ENCODE peak calls at places on chromosomes 5 and 9, in ten cellular contexts. T, I, R, Y, O, F, M, A, N and S are unnamed samples.
A peak's percentile ranks its signal among the peaks of the same experiment; 100 is the strongest.

GRCh38 chr5:132762246-132763000 is 14.6 kb downstream of the SEPTIN8 start:
- DNase-seq in A (no peak), N (no peak), T (no peak), O (no peak), F (no peak), R (no peak), Y (no peak), I (no peak), M (no peak), S (no peak)

GRCh38 chr9:86275962-86276361 is 6.4 kb downstream of the ISCA1 start:
- DNase-seq in M (no peak), O (no peak), R (no peak), I (no peak), F (no peak), T (peak; percentile 9), N (peak; percentile 28), A (no peak), Y (peak; percentile 7), S (no peak)

GRCh38 chr5:64074533-64074932 is 91.1 kb upstream of the RNF180 start:
- DNase-seq in T (peak; percentile 16), R (no peak), O (no peak), Y (peak; percentile 21), F (no peak), A (no peak), I (no peak), M (no peak), N (peak; percentile 36), S (peak; percentile 76)

GRCh38 chr5:115549154-115549553 is 4.6 kb upstream of the FEM1C start:
- DNase-seq in M (no peak), I (no peak), R (no peak), Y (no peak), F (no peak), A (no peak), O (no peak), N (no peak), T (peak; percentile 40), S (peak; percentile 28)

GRCh38 chr5:168752012-168752411 is 172.8 kb upstream of the PANK3 start:
- DNase-seq in O (no peak), M (no peak), N (no peak), Y (no peak), A (no peak), T (no peak), I (no peak), R (no peak), F (no peak), S (no peak)

GRCh38 chr9:110921705-110922104 is 116.6 kb downstream of the LPAR1 start:
- DNase-seq in M (no peak), Y (no peak), O (no peak), A (no peak), N (no peak), T (peak; percentile 21), I (no peak), F (no peak), R (no peak), S (no peak)

GRCh38 chr9:98380065-98380681 is 124.7 kb upstream of the TBC1D2 start:
- DNase-seq in F (no peak), R (no peak), M (no peak), Y (peak; percentile 37), A (peak; percentile 26), I (no peak), O (no peak), N (peak; percentile 49), T (peak; percentile 64), S (peak; percentile 11)

GRCh38 chr5:67350600-67351315 is 154.2 kb upstream of the CD180 start:
- DNase-seq in O (no peak), I (no peak), M (peak; percentile 32), N (no peak), F (no peak), R (no peak), T (no peak), A (no peak), Y (no peak), S (no peak)

GRCh38 chr5:14036947-14037346 is 92.5 kb upstream of the DNAH5 start:
- DNase-seq in T (peak; percentile 71), M (no peak), A (no peak), I (no peak), O (no peak), N (peak; percentile 58), Y (no peak), F (no peak), R (no peak), S (no peak)

GRCh38 chr9:106450549-106450948 is 412.4 kb upstream of the ZNF462 start:
- DNase-seq in F (no peak), N (no peak), A (no peak), M (no peak), R (no peak), Y (no peak), T (no peak), O (no peak), I (no peak), S (no peak)

GRCh38 chr9:124256517-124257069 is 1.2 kb upstream of the NEK6 start:
- DNase-seq in I (peak; percentile 87), O (no peak), A (peak; percentile 26), M (no peak), Y (peak; percentile 90), R (no peak), T (peak; percentile 96), N (peak; percentile 93), F (no peak), S (peak; percentile 79)

GRCh38 chr9:73153793-73154227 is 2.1 kb downstream of the ANXA1 start:
- DNase-seq in Y (peak; percentile 51), T (peak; percentile 81), I (no peak), R (no peak), O (no peak), A (no peak), F (no peak), N (no peak), M (no peak), S (no peak)

GRCh38 chr9:2403701-2404100 is 217.9 kb upstream of the VLDLR start:
- DNase-seq in T (no peak), A (no peak), O (no peak), F (no peak), I (no peak), Y (no peak), R (no peak), M (no peak), N (peak; percentile 80), S (no peak)

GRCh38 chr9:557601-558201 is 283.8 kb upstream of the DMRT1 start:
- DNase-seq in A (no peak), R (no peak), I (no peak), Y (no peak), F (no peak), O (no peak), M (no peak), T (peak; percentile 95), N (peak; percentile 14), S (peak; percentile 85)

GRCh38 chr9:75452512-75452911 is 364.2 kb downstream of the OSTF1 start:
- DNase-seq in Y (no peak), R (no peak), F (no peak), I (no peak), T (no peak), N (no peak), M (no peak), O (no peak), A (no peak), S (no peak)

GRCh38 chr5:64331597-64332277 is 166.1 kb downstream of the RNF180 start:
- DNase-seq in R (no peak), O (no peak), T (no peak), M (no peak), N (no peak), I (no peak), A (no peak), Y (no peak), F (no peak), S (no peak)

GRCh38 chr5:141779642-141780041 is 97.6 kb upstream of the ARAP3 start:
- DNase-seq in N (peak; percentile 10), O (peak; percentile 83), M (no peak), I (no peak), F (no peak), T (peak; percentile 56), A (no peak), Y (no peak), R (peak; percentile 65), S (peak; percentile 27)

GRCh38 chr9:116189683-116190082 is 36.1 kb downstream of the PAPPA start:
- DNase-seq in M (no peak), N (no peak), Y (no peak), F (no peak), I (no peak), R (no peak), T (no peak), O (no peak), A (no peak), S (peak; percentile 36)

GRCh38 chr5:33477816-33478215 is 37.1 kb downstream of the TARS1 start:
- DNase-seq in O (no peak), M (no peak), I (no peak), A (no peak), F (no peak), Y (no peak), N (no peak), R (no peak), T (no peak), S (no peak)

GRCh38 chr9:123020796-123021195 is 12.7 kb upstream of the GPR21 start:
- DNase-seq in Y (no peak), N (peak; percentile 8), F (no peak), M (no peak), R (no peak), T (no peak), O (no peak), A (no peak), I (no peak), S (no peak)